ENCODE peak calls at places on chromosomes 11 and 22, in five cellular contexts. I is foreskin fibroblast; H is prostate gland; S is CD8-positive, alpha-beta memory T cell; O is fibroblast of pulmonary artery. W is an unnamed sample.

GRCh38 chr11:98300777-98301176 is 720.0 kb upstream of the CNTN5 start:
- DNase-seq in S (no peak), O (peak; percentile 26), H (no peak), I (no peak), W (no peak)

GRCh38 chr11:12968101-12968500 is 41.0 kb upstream of the RASSF10 start:
- DNase-seq in H (no peak), O (no peak), S (no peak), I (no peak), W (no peak)

GRCh38 chr11:35675901-35676610 is 13.5 kb downstream of the TRIM44 start:
- DNase-seq in H (no peak), S (no peak), O (peak; percentile 36), I (no peak), W (no peak)

GRCh38 chr11:2137202-2138071 is 1.8 kb downstream of the IGF2 start:
- DNase-seq in O (peak; percentile 46), S (no peak), I (peak; percentile 78), H (peak; percentile 43), W (no peak)

GRCh38 chr11:112354364-112354763 is 93.7 kb upstream of the PLET1 start:
- DNase-seq in I (no peak), H (no peak), S (no peak), O (no peak), W (peak; percentile 20)

GRCh38 chr22:46260038-46260437 is 3.1 kb downstream of the PKDREJ start:
- DNase-seq in O (no peak), I (no peak), H (no peak), S (no peak), W (no peak)

GRCh38 chr11:66727883-66728759 is 895 bp downstream of the SPTBN2 start:
- DNase-seq in O (no peak), I (no peak), H (no peak), S (no peak), W (no peak)

GRCh38 chr22:44661659-44662569 is 40.1 kb upstream of the PRR5 start:
- DNase-seq in H (no peak), O (no peak), S (no peak), I (no peak), W (no peak)

GRCh38 chr11:72736452-72737069 is 15.6 kb downstream of the ARAP1 start:
- DNase-seq in H (no peak), I (peak; percentile 78), O (peak; percentile 66), S (peak; percentile 84), W (peak; percentile 65)

GRCh38 chr11:12242071-12242672 is 131.8 kb downstream of the MICAL2 start:
- DNase-seq in S (peak; percentile 21), I (no peak), O (no peak), H (no peak), W (peak; percentile 64)

GRCh38 chr11:126319374-126319740 is 15.5 kb downstream of the DCPS start:
- DNase-seq in I (no peak), O (no peak), H (no peak), S (no peak), W (no peak)

GRCh38 chr11:126322996-126323395 is 19.1 kb downstream of the DCPS start:
- DNase-seq in I (no peak), H (no peak), S (no peak), O (no peak), W (no peak)

GRCh38 chr11:126317681-126318641 is 14.1 kb downstream of the DCPS start:
- DNase-seq in S (peak; percentile 34), H (peak; percentile 31), I (peak; percentile 81), O (peak; percentile 71), W (peak; percentile 79)

GRCh38 chr11:126313826-126314225 is 10.0 kb downstream of the DCPS start:
- DNase-seq in S (no peak), I (no peak), H (no peak), O (no peak), W (no peak)

GRCh38 chr11:126318642-126319373 is 14.9 kb downstream of the DCPS start:
- DNase-seq in H (peak; percentile 45), S (peak; percentile 13), I (peak; percentile 94), O (peak; percentile 71), W (peak; percentile 95)
- H3K4me3 ChIP-seq in H (no peak overlapping the region), S (peak overlapping the region; percentile 41), I (peak overlapping the region; percentile 24), O (no peak overlapping the region), W (peak overlapping the region; percentile 38)

DNA sequence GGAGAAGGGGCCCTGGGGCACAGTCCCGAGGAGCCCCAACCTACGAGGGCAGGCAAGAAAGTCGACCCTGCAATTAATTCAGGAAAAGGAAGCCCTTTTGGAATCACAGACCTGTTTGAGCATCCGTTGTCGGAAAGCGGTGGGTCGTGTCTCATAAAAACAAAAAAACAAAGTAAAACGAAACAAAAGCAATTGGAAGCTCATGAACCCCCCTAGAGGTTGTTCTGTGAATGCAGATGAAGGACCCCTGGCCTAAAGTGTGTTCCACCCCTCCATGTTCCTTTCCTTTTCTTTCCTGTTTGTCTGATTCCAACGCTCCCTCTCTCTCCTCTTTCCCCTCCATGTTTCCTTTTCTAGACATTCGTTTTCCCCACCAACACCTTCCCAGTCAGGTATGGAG is 203.7 kb downstream of the GRIK4 start:
- DNase-seq in I (no peak), O (peak; percentile 7), S (no peak), H (no peak), W (peak; percentile 32)
- H3K4me3 ChIP-seq in I (peak overlapping the region; percentile 26), O (no peak overlapping the region), S (no peak overlapping the region), H (no peak overlapping the region), W (peak overlapping the region; percentile 44)

GRCh38 chr22:42819412-42820069 is 37.5 kb downstream of the ARFGAP3 start:
- DNase-seq in I (no peak), S (no peak), O (no peak), H (no peak), W (no peak)
- H3K4me3 ChIP-seq in I (no peak overlapping the region), S (no peak overlapping the region), O (no peak overlapping the region), H (no peak overlapping the region), W (no peak overlapping the region)

GRCh38 chr11:8480858-8481257 is 113.2 kb downstream of the STK33 start:
- DNase-seq in I (no peak), S (no peak), H (no peak), O (peak; percentile 6), W (no peak)

GRCh38 chr11:8477151-8477550 is 116.9 kb downstream of the STK33 start:
- DNase-seq in O (no peak), S (no peak), I (no peak), H (no peak), W (no peak)

GRCh38 chr11:8477680-8478079 is 116.3 kb downstream of the STK33 start:
- DNase-seq in O (no peak), I (no peak), H (no peak), S (no peak), W (no peak)
- H3K4me3 ChIP-seq in O (no peak overlapping the region), I (no peak overlapping the region), H (no peak overlapping the region), S (no peak overlapping the region), W (no peak overlapping the region)

W was measured in Jurkat, Clone E6-1.